ENCODE peak calls at places on chromosomes 5 and 9, in four cellular contexts. K is GM12878, L is HepG2, Y is K562. O is an unnamed sample.

GRCh38 chr5:51272957-51273356 is 110.3 kb upstream of the ISL1 start:
- DNase-seq in L (no peak), Y (no peak), K (no peak), O (no peak)

GRCh38 chr5:78534148-78535009 is 114.2 kb downstream of the LHFPL2 start:
- DNase-seq in L (no peak), K (no peak), Y (peak; percentile 15), O (no peak)

GRCh38 chr5:56175465-56175864 is 57.7 kb downstream of the ANKRD55 start:
- DNase-seq in L (no peak), Y (no peak), K (no peak), O (no peak)

GRCh38 chr5:31049461-31049860 is 144.0 kb upstream of the CDH6 start:
- DNase-seq in K (no peak), L (no peak), Y (no peak), O (no peak)

GRCh38 chr5:39109616-39110015 is 35.4 kb upstream of the RICTOR start:
- DNase-seq in Y (no peak), L (no peak), K (no peak), O (no peak)

GRCh38 chr5:131392461-131393095 is 128.7 kb downstream of the CDC42SE2 start:
- DNase-seq in K (no peak), L (no peak), Y (no peak), O (no peak)

GRCh38 chr5:153489611-153490010 is 859 bp upstream of the GRIA1 start:
- DNase-seq in L (no peak), Y (no peak), K (no peak), O (no peak)

GRCh38 chr9:112655633-112656032 is 62.3 kb downstream of the INIP start:
- DNase-seq in Y (no peak), L (peak; percentile 5), K (no peak), O (no peak)

GRCh38 chr9:34363619-34364351 is 12.9 kb downstream of the MYORG start:
- DNase-seq in L (no peak), K (no peak), Y (no peak), O (peak; percentile 52)

GRCh38 chr5:27702339-27702820 is 664.0 kb upstream of the CDH9 start:
- DNase-seq in K (no peak), Y (no peak), L (no peak), O (no peak)

DNA sequence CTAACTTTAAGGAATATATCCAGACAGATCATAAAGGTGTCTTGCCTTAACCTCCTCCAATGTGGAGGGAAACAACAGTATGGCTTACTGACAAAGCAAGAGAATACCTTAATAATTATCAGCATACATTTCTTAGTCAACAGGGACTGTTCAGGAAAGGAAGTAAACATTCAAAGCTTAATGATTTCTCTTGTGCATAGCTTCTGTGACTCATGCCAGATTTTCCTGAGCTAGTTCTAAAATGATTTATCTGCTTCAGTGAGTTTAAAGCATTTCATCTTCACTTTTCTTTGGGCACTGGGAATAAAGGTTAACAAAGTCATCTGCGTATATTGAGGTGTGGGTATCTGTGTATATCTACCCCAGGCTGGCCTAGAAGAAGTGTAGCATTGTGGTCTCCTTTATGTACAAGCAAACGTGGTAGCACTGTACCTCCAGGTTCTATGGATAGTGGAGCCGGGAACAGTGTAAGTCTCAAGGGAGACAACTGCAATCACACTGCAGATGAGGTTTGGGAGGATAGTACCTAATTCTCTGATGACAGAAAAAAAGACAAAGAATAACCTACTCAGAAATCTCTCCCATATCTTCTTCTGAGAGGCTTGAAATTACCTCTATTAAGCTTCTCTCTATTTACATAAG is 284.1 kb downstream of the HCN1 start:
- DNase-seq in K (no peak), Y (no peak), L (no peak), O (no peak)
- TF ChIP-seq SIN3A in K (no peak), Y (no peak), L (no peak), O (no peak)

DNA sequence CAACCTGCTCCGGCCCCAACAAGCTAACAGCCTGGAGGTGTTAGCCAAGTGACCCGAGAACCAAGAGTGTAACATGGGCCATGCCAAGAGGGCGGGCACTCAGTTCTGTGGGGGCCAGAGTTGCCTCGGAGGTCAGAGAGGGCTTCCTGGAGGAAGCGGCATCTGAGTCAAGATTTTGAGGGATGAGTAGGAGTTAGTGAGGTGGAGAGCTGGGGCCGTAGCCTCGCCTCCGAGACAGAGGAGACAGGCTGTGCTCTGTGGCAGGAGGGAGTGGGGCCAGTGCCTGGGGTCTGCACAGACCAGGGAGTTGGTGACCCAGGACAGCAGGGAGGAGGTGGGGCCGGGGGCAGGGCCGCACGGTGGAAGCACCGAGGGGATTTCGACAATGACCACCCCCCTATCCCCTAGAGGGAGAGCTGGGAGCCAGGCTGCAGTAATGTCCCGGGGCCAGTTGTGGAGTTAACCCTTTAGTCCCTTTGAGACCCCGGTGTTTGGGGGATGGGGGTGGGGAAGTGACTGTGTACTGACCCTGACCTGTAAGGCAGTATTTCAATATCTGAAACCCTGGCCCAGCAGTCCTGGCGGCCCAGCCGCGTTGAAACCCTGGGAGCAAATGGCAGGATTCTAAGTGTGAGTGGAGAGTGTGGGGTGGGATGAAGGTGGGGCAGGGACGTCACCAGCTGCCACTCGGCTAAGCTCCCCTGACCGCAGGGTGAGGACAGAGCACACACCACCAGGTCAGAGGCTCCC is 148.7 kb upstream of the COL5A1 start:
- DNase-seq in K (no peak), Y (no peak), L (no peak), O (no peak)
- TF ChIP-seq CBX5 in K (no peak), Y (no peak), L (no peak), O (no peak)

GRCh38 chr9:137982132-137982666 is 104.6 kb downstream of the CACNA1B start:
- DNase-seq in Y (no peak), K (no peak), L (no peak), O (no peak)
- TF ChIP-seq SIN3A in Y (no peak), K (no peak), L (no peak), O (no peak)

DNA sequence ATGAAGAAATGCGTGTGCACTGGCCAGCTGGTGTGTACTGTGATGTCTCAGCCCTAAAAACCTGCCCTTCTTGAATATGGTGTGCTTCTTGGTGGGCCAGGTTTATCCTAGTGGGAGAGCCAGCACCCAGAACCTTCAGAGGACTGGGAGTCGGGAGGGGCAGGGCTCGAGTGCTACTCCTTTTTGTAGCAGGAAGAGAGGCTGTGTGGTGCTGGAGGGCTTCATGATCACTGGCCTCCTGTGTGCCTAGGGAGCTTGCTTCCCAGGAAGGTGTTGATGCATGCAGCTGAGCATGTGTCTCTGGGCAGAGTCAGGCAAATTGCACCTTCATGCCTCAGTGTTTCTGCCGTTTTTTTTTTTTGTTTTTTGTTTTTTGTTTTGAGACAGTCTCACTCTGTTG is 20.0 kb downstream of the PHF2 start:
- DNase-seq in K (no peak), Y (no peak), L (no peak), O (peak; percentile 38)
- TF ChIP-seq CBX5 in K (no peak), Y (no peak), L (no peak), O (no peak)

GRCh38 chr5:59829389-59829788 is 64.1 kb downstream of the PDE4D start:
- DNase-seq in L (no peak), K (no peak), Y (no peak), O (no peak)
- TF ChIP-seq SIN3A in L (no peak), K (no peak), Y (no peak), O (no peak)

DNA sequence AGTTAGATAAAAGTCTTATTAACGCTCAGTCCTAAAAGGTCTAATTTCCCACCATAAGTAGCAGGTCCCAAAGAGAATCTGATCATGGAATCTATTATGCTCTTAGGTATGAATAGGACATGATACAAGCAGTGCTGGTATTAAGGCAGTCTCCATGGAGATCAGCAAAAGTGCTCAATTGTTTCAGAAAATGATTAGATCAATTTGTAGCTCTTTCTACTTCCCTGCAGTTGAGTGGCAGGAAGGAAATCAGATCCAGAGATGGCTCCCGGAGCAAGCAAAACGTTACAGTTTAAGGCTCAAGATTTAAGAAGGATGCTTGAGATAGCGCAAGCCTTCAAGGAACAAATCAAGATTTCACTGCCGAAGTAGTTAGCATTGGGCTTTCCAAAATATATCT is 205.7 kb downstream of the DRD1 start:
- DNase-seq in Y (no peak), K (no peak), L (no peak), O (no peak)
- TF ChIP-seq CBX5 in Y (no peak), K (no peak), L (no peak), O (no peak)

GRCh38 chr5:144032375-144032774 is 138.1 kb downstream of the YIPF5 start:
- DNase-seq in L (no peak), K (no peak), Y (no peak), O (no peak)
- TF ChIP-seq SIN3A in L (no peak), K (no peak), Y (no peak), O (no peak)

GRCh38 chr5:172149073-172149472 is 39.0 kb downstream of the STK10 start:
- DNase-seq in L (no peak), K (no peak), Y (no peak), O (no peak)
- TF ChIP-seq CBX5 in L (no peak), K (no peak), Y (no peak), O (no peak)